ENCODE peak calls at places on chromosomes 1 and 21, in six cellular contexts. One of them, this sample, is unnamed.

GRCh38 chr1:161199506-161200119 is 759 bp upstream of the ADAMTS4 start:
- DNase-seq in NCI-H1694 treated with DMSO at 0.1 percent for 48 hours: no peak
- DNase-seq in effector memory CD4-positive, alpha-beta T cell: no peak
- DNase-seq in amniotic stem cell: no peak
- DNase-seq in stromal cell of bone marrow: no peak
- DNase-seq in HS-27A: no peak
- DNase-seq in this sample: no peak

GRCh38 chr1:10704383-10704882 is 92.0 kb downstream of the CASZ1 start:
- DNase-seq in stromal cell of bone marrow: no peak
- DNase-seq in NCI-H1694 treated with DMSO at 0.1 percent for 48 hours: no peak
- DNase-seq in HS-27A: no peak
- DNase-seq in effector memory CD4-positive, alpha-beta T cell: no peak
- DNase-seq in amniotic stem cell: no peak
- DNase-seq in this sample: peak

GRCh38 chr1:22039594-22040347 is 12.7 kb upstream of the CDC42 start:
- DNase-seq in NCI-H1694 treated with DMSO at 0.1 percent for 48 hours: no peak
- DNase-seq in HS-27A: no peak
- DNase-seq in amniotic stem cell: no peak
- DNase-seq in effector memory CD4-positive, alpha-beta T cell: peak
- DNase-seq in stromal cell of bone marrow: peak
- DNase-seq in this sample: no peak

GRCh38 chr21:42397291-42398129 is 1.7 kb upstream of the TMPRSS3 start:
- DNase-seq in effector memory CD4-positive, alpha-beta T cell: no peak
- DNase-seq in stromal cell of bone marrow: no peak
- DNase-seq in amniotic stem cell: no peak
- DNase-seq in NCI-H1694 treated with DMSO at 0.1 percent for 48 hours: peak
- DNase-seq in HS-27A: no peak
- DNase-seq in this sample: no peak

GRCh38 chr1:45573231-45573804 is 10.5 kb upstream of the NASP start:
- DNase-seq in HS-27A: no peak
- DNase-seq in stromal cell of bone marrow: no peak
- DNase-seq in NCI-H1694 treated with DMSO at 0.1 percent for 48 hours: no peak
- DNase-seq in effector memory CD4-positive, alpha-beta T cell: no peak
- DNase-seq in amniotic stem cell: no peak
- DNase-seq in this sample: no peak

GRCh38 chr1:183804916-183805734 is at the start of gene RGL1:
- DNase-seq in NCI-H1694 treated with DMSO at 0.1 percent for 48 hours: peak
- DNase-seq in HS-27A: no peak
- DNase-seq in effector memory CD4-positive, alpha-beta T cell: no peak
- DNase-seq in stromal cell of bone marrow: peak
- DNase-seq in amniotic stem cell: peak
- DNase-seq in this sample: peak

GRCh38 chr1:115647000-115647399 is 5.2 kb downstream of the VANGL1 start:
- DNase-seq in effector memory CD4-positive, alpha-beta T cell: no peak
- DNase-seq in amniotic stem cell: no peak
- DNase-seq in NCI-H1694 treated with DMSO at 0.1 percent for 48 hours: no peak
- DNase-seq in stromal cell of bone marrow: no peak
- DNase-seq in HS-27A: no peak
- DNase-seq in this sample: no peak

GRCh38 chr1:247681288-247681897 is 1.9 kb upstream of the OR13G1 start:
- DNase-seq in stromal cell of bone marrow: peak
- DNase-seq in effector memory CD4-positive, alpha-beta T cell: no peak
- DNase-seq in NCI-H1694 treated with DMSO at 0.1 percent for 48 hours: peak
- DNase-seq in amniotic stem cell: no peak
- DNase-seq in HS-27A: peak
- DNase-seq in this sample: peak

GRCh38 chr21:31343680-31344480 is at the start of gene TIAM1:
- DNase-seq in effector memory CD4-positive, alpha-beta T cell: no peak
- DNase-seq in stromal cell of bone marrow: peak
- DNase-seq in NCI-H1694 treated with DMSO at 0.1 percent for 48 hours: no peak
- DNase-seq in HS-27A: peak
- DNase-seq in amniotic stem cell: peak
- DNase-seq in this sample: no peak

GRCh38 chr21:14595449-14595848 is 49.3 kb upstream of the SAMSN1 start:
- DNase-seq in amniotic stem cell: no peak
- DNase-seq in HS-27A: no peak
- DNase-seq in NCI-H1694 treated with DMSO at 0.1 percent for 48 hours: no peak
- DNase-seq in effector memory CD4-positive, alpha-beta T cell: no peak
- DNase-seq in stromal cell of bone marrow: no peak
- DNase-seq in this sample: no peak

GRCh38 chr1:207752456-207753132 is 740 bp downstream of the CD46 start:
- DNase-seq in stromal cell of bone marrow: no peak
- DNase-seq in effector memory CD4-positive, alpha-beta T cell: no peak
- DNase-seq in NCI-H1694 treated with DMSO at 0.1 percent for 48 hours: no peak
- DNase-seq in HS-27A: no peak
- DNase-seq in amniotic stem cell: no peak
- DNase-seq in this sample: no peak

GRCh38 chr1:174902531-174903099 is 97.1 kb upstream of the CACYBP start:
- DNase-seq in amniotic stem cell: no peak
- DNase-seq in NCI-H1694 treated with DMSO at 0.1 percent for 48 hours: no peak
- DNase-seq in effector memory CD4-positive, alpha-beta T cell: no peak
- DNase-seq in HS-27A: no peak
- DNase-seq in stromal cell of bone marrow: no peak
- DNase-seq in this sample: no peak